ENCODE peak calls at places on chromosomes 6 and 20, in five cellular contexts. C is SW 1271, D is GM04504, Y is NB4, K is T follicular helper cell. E is an unnamed sample.

GRCh38 chr6:108123946-108124345 is 41.9 kb upstream of the NR2E1 start:
- DNase-seq in C (no peak), D (no peak), Y (no peak), K (no peak), E (no peak)

GRCh38 chr20:34754611-34755010 is 50.5 kb downstream of the TP53INP2 start:
- DNase-seq in C (no peak), D (no peak), Y (no peak), K (no peak), E (no peak)

GRCh38 chr6:53174996-53175395 is 26.4 kb upstream of the GCM1 start:
- DNase-seq in C (no peak), D (no peak), Y (no peak), K (no peak), E (no peak)

GRCh38 chr6:43951063-43951755 is 176.0 kb downstream of the MRPL14 start:
- DNase-seq in C (no peak), D (no peak), Y (peak), K (no peak), E (no peak)

GRCh38 chr6:17927705-17928104 is 59.7 kb downstream of the KIF13A start:
- DNase-seq in C (no peak), D (no peak), Y (no peak), K (no peak), E (no peak)

GRCh38 chr20:1894471-1894950 is 696 bp upstream of the SIRPA start:
- DNase-seq in C (peak), D (peak), Y (peak), K (no peak), E (no peak)

GRCh38 chr6:142635130-142635529 is 309.8 kb downstream of the HIVEP2 start:
- DNase-seq in C (no peak), D (no peak), Y (no peak), K (no peak), E (no peak)

GRCh38 chr6:79635179-79635578 is 4.0 kb downstream of the SH3BGRL2 start:
- DNase-seq in C (no peak), D (no peak), Y (no peak), K (no peak), E (no peak)

GRCh38 chr6:133606833-133607232 is 282.1 kb upstream of the TCF21 start:
- DNase-seq in C (no peak), D (no peak), Y (no peak), K (no peak), E (no peak)

GRCh38 chr6:27752038-27752885 is 159.9 kb downstream of the OR2B2 start:
- DNase-seq in C (peak), D (peak), Y (peak), K (peak), E (peak)

GRCh38 chr6:35259194-35259945 is at the start of gene ZNF76:
- DNase-seq in C (peak), D (peak), Y (peak), K (peak), E (peak)

GRCh38 chr20:61949714-61950630 is 115.7 kb downstream of the TAF4 start:
- DNase-seq in C (no peak), D (no peak), Y (no peak), K (no peak), E (no peak)

GRCh38 chr20:37669062-37669772 is 24.6 kb upstream of the CTNNBL1 start:
- DNase-seq in C (no peak), D (no peak), Y (peak), K (no peak), E (no peak)